ENCODE peak calls at places on chromosomes 12 and 14, in six cellular contexts. C is bronchial epithelial cell; G is SK-N-SH; P is lung; Z is CD8-positive, alpha-beta T cell; J is ovary. N is an unnamed sample.

GRCh38 chr12:107912421-107913004 is 138.0 kb downstream of the ASCL4 start:
- DNase-seq in C (peak; percentile 54), G (peak; percentile 69), Z (peak; percentile 39), J (no peak), P (no peak), N (no peak)

GRCh38 chr12:110565919-110566871 is 16.9 kb downstream of the PPTC7 start:
- DNase-seq in J (no peak), Z (no peak), G (no peak), C (peak; percentile 98), P (no peak), N (no peak)

GRCh38 chr14:65134651-65135579 is 32.6 kb upstream of the MAX start:
- DNase-seq in J (no peak), Z (no peak), P (no peak), C (no peak), G (no peak), N (peak; percentile 5)

GRCh38 chr12:110658242-110658641 is 30.7 kb downstream of the HVCN1 start:
- DNase-seq in G (no peak), J (no peak), C (no peak), P (no peak), Z (no peak), N (no peak)

GRCh38 chr14:52190532-52190931 is 77.0 kb upstream of the PTGDR start:
- DNase-seq in J (no peak), G (no peak), P (no peak), C (peak; percentile 7), Z (no peak), N (no peak)

GRCh38 chr14:44960146-44960545 is 1.6 kb downstream of the KLHL28 start:
- DNase-seq in P (no peak), J (no peak), C (no peak), Z (no peak), G (no peak), N (peak; percentile 22)

GRCh38 chr12:3116106-3116898 is 39.1 kb downstream of the TSPAN9 start:
- DNase-seq in Z (no peak), P (no peak), C (no peak), G (no peak), J (no peak), N (no peak)

GRCh38 chr14:22118894-22119477 is 445.4 kb upstream of the OR4E1 start:
- DNase-seq in C (peak; percentile 29), P (no peak), Z (no peak), G (no peak), J (no peak), N (no peak)

GRCh38 chr12:47940773-47941474 is 22.5 kb upstream of the TMEM106C start:
- DNase-seq in C (no peak), Z (no peak), J (no peak), P (no peak), G (no peak), N (no peak)

GRCh38 chr12:108112815-108113556 is 16.1 kb upstream of the WSCD2 start:
- DNase-seq in C (no peak), P (no peak), G (peak; percentile 22), Z (no peak), J (no peak), N (no peak)

GRCh38 chr14:72739446-72740405 is 154.2 kb downstream of the DPF3 start:
- DNase-seq in G (no peak), C (no peak), P (no peak), J (no peak), Z (no peak), N (no peak)

GRCh38 chr12:21547437-21547836 is 21.3 kb downstream of the SPX start:
- DNase-seq in P (no peak), G (no peak), Z (no peak), C (no peak), J (no peak), N (no peak)

GRCh38 chr12:29867823-29868222 is 84.1 kb upstream of the TMTC1 start:
- DNase-seq in J (no peak), Z (no peak), C (no peak), G (no peak), P (no peak), N (no peak)

GRCh38 chr14:103071544-103072251 is 12.3 kb upstream of the LBHD2 start:
- DNase-seq in C (peak; percentile 62), Z (no peak), J (no peak), P (no peak), G (no peak), N (peak; percentile 38)

GRCh38 chr12:51020448-51021182 is 5.6 kb downstream of the SLC11A2 start:
- DNase-seq in G (no peak), Z (no peak), P (no peak), C (no peak), J (no peak), N (no peak)

GRCh38 chr12:130138478-130138877 is 23.8 kb upstream of the FZD10 start:
- DNase-seq in J (no peak), G (peak; percentile 76), C (no peak), P (no peak), Z (no peak), N (no peak)

GRCh38 chr12:97038859-97039258 is 131.8 kb downstream of the NEDD1 start:
- DNase-seq in J (no peak), P (no peak), G (no peak), Z (no peak), C (peak; percentile 45), N (no peak)

GRCh38 chr12:104549820-104550480 is 93.2 kb downstream of the CHST11 start:
- DNase-seq in J (no peak), C (peak; percentile 50), P (no peak), Z (no peak), G (no peak), N (peak; percentile 17)

GRCh38 chr12:45839917-45840316 is 110.4 kb downstream of the ARID2 start:
- DNase-seq in Z (no peak), G (no peak), P (no peak), C (no peak), J (no peak), N (no peak)

GRCh38 chr12:24038211-24038997 is 88.9 kb upstream of the SOX5 start:
- DNase-seq in C (no peak), G (no peak), J (no peak), Z (no peak), P (no peak), N (peak; percentile 8)

GRCh38 chr14:88380405-88380804 is 5.1 kb upstream of the SPATA7 start:
- DNase-seq in P (no peak), C (peak; percentile 29), J (no peak), Z (no peak), G (peak; percentile 22), N (peak; percentile 33)

GRCh38 chr12:4784404-4785054 is 64.3 kb downstream of the GALNT8 start:
- DNase-seq in G (no peak), Z (no peak), J (no peak), C (no peak), P (no peak), N (no peak)

DNA sequence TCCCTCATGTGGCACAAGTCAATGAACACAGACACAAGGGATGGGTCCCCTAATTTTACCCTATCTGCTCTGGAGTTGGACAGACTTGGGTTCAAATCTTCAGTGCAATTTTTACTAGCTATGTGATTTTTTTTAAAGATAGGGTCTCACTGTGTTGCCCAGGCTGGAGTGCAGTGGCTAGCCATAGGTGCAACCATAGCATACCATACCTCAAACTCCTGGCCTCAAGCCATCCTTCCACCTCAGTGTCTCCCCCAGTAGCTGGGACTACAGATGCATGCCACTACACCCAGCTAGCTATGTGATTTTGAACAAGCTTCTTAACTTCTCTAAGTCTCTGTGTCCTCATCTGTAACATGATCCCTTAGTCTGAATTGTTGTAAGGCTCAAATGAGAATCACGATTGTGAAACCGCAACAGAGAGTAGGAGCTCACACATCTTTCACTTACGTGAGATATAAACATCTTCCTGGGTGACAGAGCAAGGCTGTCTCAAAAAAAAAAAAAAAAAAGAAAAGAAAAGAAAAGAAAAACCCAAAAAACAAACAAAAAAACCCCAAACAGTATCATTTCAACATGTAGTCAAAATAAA is 4.7 kb downstream of the CALCOCO1 start:
- DNase-seq in J (no peak), P (no peak), Z (no peak), C (no peak), G (no peak), N (no peak)
- TF ChIP-seq CTCF in J (no peak), P (no peak), Z (no peak), C (no peak), G (no peak), N (no peak)

GRCh38 chr14:38209572-38210159 is 2.0 kb downstream of the SSTR1 start:
- DNase-seq in C (no peak), G (no peak), J (no peak), P (no peak), Z (no peak), N (no peak)

GRCh38 chr14:38210587-38211257 is 3.0 kb downstream of the SSTR1 start:
- DNase-seq in J (no peak), Z (no peak), P (no peak), G (no peak), C (no peak), N (peak; percentile 36)

GRCh38 chr14:38208825-38209562 is 1.3 kb downstream of the SSTR1 start:
- DNase-seq in C (no peak), P (no peak), G (no peak), J (no peak), Z (no peak), N (peak; percentile 17)

GRCh38 chr14:38211258-38211735 is 3.6 kb downstream of the SSTR1 start:
- DNase-seq in J (no peak), G (no peak), C (no peak), P (no peak), Z (no peak), N (no peak)

GRCh38 chr14:38210168-38210567 is 2.5 kb downstream of the SSTR1 start:
- DNase-seq in C (peak; percentile 58), P (no peak), G (no peak), J (no peak), Z (no peak), N (peak; percentile 20)
- H3K4me3 ChIP-seq in C (no peak overlapping the region), P (peak overlapping the region; percentile 46), G (no peak overlapping the region), J (no peak overlapping the region), Z (no peak overlapping the region), N (peak overlapping the region; percentile 52)

GRCh38 chr12:19127270-19127669 is 2.3 kb upstream of the PLEKHA5 start:
- DNase-seq in P (no peak), Z (no peak), G (no peak), C (no peak), J (no peak), N (no peak)

GRCh38 chr12:19130224-19131019 is 889 bp downstream of the PLEKHA5 start:
- DNase-seq in G (peak; percentile 69), Z (no peak), J (peak; percentile 52), P (no peak), C (no peak), N (peak; percentile 29)

GRCh38 chr12:19131020-19131431 is 1.5 kb downstream of the PLEKHA5 start:
- DNase-seq in C (peak; percentile 94), J (no peak), P (no peak), Z (no peak), G (peak; percentile 35), N (peak; percentile 59)

GRCh38 chr12:19129121-19129485 is 430 bp upstream of the PLEKHA5 start:
- DNase-seq in C (no peak), J (no peak), G (no peak), P (no peak), Z (no peak), N (peak; percentile 51)

GRCh38 chr12:19129486-19130223 is at the start of gene PLEKHA5:
- DNase-seq in G (peak; percentile 94), Z (no peak), C (no peak), J (peak; percentile 79), P (peak; percentile 59), N (peak; percentile 57)
- TF ChIP-seq CTCF in G (no peak), Z (no peak), C (peak; percentile 50), J (no peak), P (no peak), N (no peak)

DNA sequence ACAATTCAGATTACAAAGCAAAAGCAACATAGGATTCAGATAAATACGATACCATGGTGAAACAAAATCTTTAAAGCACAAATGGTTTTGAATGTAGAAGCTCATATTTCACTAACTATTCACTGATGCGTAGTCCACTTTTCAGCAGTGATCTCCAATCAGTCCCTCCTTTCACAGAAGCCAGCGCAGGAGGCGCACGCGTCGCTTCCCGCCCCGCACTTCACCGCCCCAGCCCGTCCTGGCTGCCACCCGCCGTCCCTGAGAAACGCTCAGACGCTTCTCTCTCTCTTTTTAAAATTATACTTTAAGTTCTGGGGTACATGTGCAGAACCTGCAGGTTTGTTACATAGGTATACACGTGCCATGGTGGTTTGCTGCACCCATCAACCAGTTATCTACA is 19.8 kb upstream of the CHFR start:
- DNase-seq in G (no peak), Z (no peak), P (no peak), J (no peak), C (no peak), N (no peak)
- H3K4me3 ChIP-seq in G (no peak overlapping the region), Z (no peak overlapping the region), P (no peak overlapping the region), J (no peak overlapping the region), C (no peak overlapping the region), N (no peak overlapping the region)

N was measured in fibroblast of the aortic adventitia.